ENCODE peak calls at places on chromosomes 13 and 19, in seven cellular contexts. I, L, F, W, B, G and O are unnamed samples.
A peak's percentile ranks its signal among the peaks of the same experiment; 100 is the strongest.

GRCh38 chr13:92164822-92165221 is 766.4 kb downstream of the GPC5 start:
- DNase-seq in I (no peak), L (no peak), F (no peak), W (no peak), B (no peak), G (no peak), O (no peak)

GRCh38 chr13:94825507-94825906 is 113.2 kb upstream of the SOX21 start:
- DNase-seq in I (no peak), L (peak; percentile 72), F (peak; percentile 59), W (no peak), B (no peak), G (no peak), O (no peak)

GRCh38 chr13:49936943-49937273 is 768 bp upstream of the SPRYD7 start:
- DNase-seq in I (no peak), L (no peak), F (no peak), W (no peak), B (peak; percentile 29), G (no peak), O (no peak)

GRCh38 chr19:19308373-19308772 is 11.9 kb downstream of the SUGP1 start:
- DNase-seq in I (no peak), L (no peak), F (no peak), W (no peak), B (no peak), G (no peak), O (no peak)

GRCh38 chr13:50990540-50991506 is 81.2 kb downstream of the RNASEH2B start:
- DNase-seq in I (no peak), L (peak; percentile 80), F (peak; percentile 69), W (no peak), B (peak; percentile 87), G (peak; percentile 30), O (no peak)

GRCh38 chr19:2617393-2618165 is 84.9 kb downstream of the GNG7 start:
- DNase-seq in I (no peak), L (no peak), F (no peak), W (no peak), B (no peak), G (no peak), O (no peak)

GRCh38 chr19:32870981-32871451 is 1.4 kb upstream of the SLC7A9 start:
- DNase-seq in I (no peak), L (no peak), F (no peak), W (no peak), B (no peak), G (no peak), O (no peak)

GRCh38 chr13:40269086-40269485 is 397.4 kb downstream of the FOXO1 start:
- DNase-seq in I (no peak), L (peak; percentile 12), F (no peak), W (no peak), B (no peak), G (no peak), O (no peak)

GRCh38 chr13:62653371-62653770 is 1237.7 kb upstream of the PCDH20 start:
- DNase-seq in I (no peak), L (no peak), F (no peak), W (no peak), B (no peak), G (no peak), O (no peak)

GRCh38 chr19:12838182-12838890 is at the start of gene MAST1:
- DNase-seq in I (peak; percentile 79), L (no peak), F (peak; percentile 83), W (peak; percentile 45), B (peak; percentile 68), G (no peak), O (peak; percentile 65)

GRCh38 chr19:17487240-17488121 is 17.2 kb downstream of the SLC27A1 start:
- DNase-seq in I (peak; percentile 68), L (no peak), F (no peak), W (no peak), B (no peak), G (no peak), O (no peak)

GRCh38 chr19:2512523-2513431 is 36.9 kb downstream of the GADD45B start:
- DNase-seq in I (no peak), L (no peak), F (peak; percentile 7), W (no peak), B (no peak), G (no peak), O (no peak)

GRCh38 chr13:106599875-106600797 is 32.2 kb upstream of the ARGLU1 start:
- DNase-seq in I (no peak), L (peak; percentile 88), F (peak; percentile 63), W (no peak), B (peak; percentile 12), G (peak; percentile 68), O (no peak)

GRCh38 chr19:33781536-33781935 is 15.1 kb upstream of the KCTD15 start:
- DNase-seq in I (no peak), L (no peak), F (no peak), W (no peak), B (peak; percentile 24), G (no peak), O (no peak)

GRCh38 chr19:5775668-5776309 is 8.8 kb downstream of the PRR22 start:
- DNase-seq in I (no peak), L (peak; percentile 60), F (no peak), W (no peak), B (peak; percentile 82), G (no peak), O (no peak)

GRCh38 chr13:113981201-113981605 is 7.3 kb upstream of the C13orf46 start:
- DNase-seq in I (no peak), L (no peak), F (no peak), W (no peak), B (peak; percentile 21), G (no peak), O (peak; percentile 98)

GRCh38 chr13:48400090-48400694 is 12.7 kb downstream of the LPAR6 start:
- DNase-seq in I (no peak), L (no peak), F (no peak), W (no peak), B (peak; percentile 59), G (no peak), O (no peak)

GRCh38 chr19:2235396-2236284 is 489 bp downstream of the PLEKHJ1 start:
- DNase-seq in I (no peak), L (no peak), F (peak; percentile 80), W (peak; percentile 44), B (peak; percentile 57), G (no peak), O (no peak)

GRCh38 chr13:30314069-30314468 is 6.7 kb upstream of the KATNAL1 start:
- DNase-seq in I (no peak), L (no peak), F (no peak), W (no peak), B (no peak), G (no peak), O (no peak)

GRCh38 chr13:51821666-51822065 is 17.7 kb upstream of the DHRS12 start:
- DNase-seq in I (no peak), L (no peak), F (no peak), W (no peak), B (no peak), G (no peak), O (no peak)

GRCh38 chr13:37202264-37202663 is 96.8 kb upstream of the CSNK1A1L start:
- DNase-seq in I (no peak), L (peak; percentile 5), F (no peak), W (no peak), B (peak; percentile 16), G (no peak), O (no peak)

GRCh38 chr19:45121827-45122345 is 28.9 kb downstream of the PPP1R37 start:
- DNase-seq in I (no peak), L (no peak), F (no peak), W (no peak), B (no peak), G (no peak), O (peak; percentile 37)

GRCh38 chr19:45117167-45117594 is 24.2 kb downstream of the PPP1R37 start:
- DNase-seq in I (peak; percentile 56), L (no peak), F (peak; percentile 46), W (peak; percentile 85), B (peak; percentile 17), G (no peak), O (no peak)

GRCh38 chr19:45117666-45118065 is 24.7 kb downstream of the PPP1R37 start:
- DNase-seq in I (no peak), L (no peak), F (no peak), W (no peak), B (no peak), G (no peak), O (no peak)

GRCh38 chr19:45122832-45123231 is 29.9 kb downstream of the PPP1R37 start:
- DNase-seq in I (no peak), L (no peak), F (no peak), W (no peak), B (no peak), G (no peak), O (no peak)

GRCh38 chr19:45119582-45119981 is 26.6 kb downstream of the PPP1R37 start:
- DNase-seq in I (no peak), L (no peak), F (no peak), W (no peak), B (no peak), G (no peak), O (no peak)
- H3K79me2 ChIP-seq in I (peaks cover 53% of the 10 kb centered on the region), L (peaks cover 66% of the 10 kb centered on the region), F (peaks cover 99% of the 10 kb centered on the region), W (peaks cover 87% of the 10 kb centered on the region), B (peaks cover 98% of the 10 kb centered on the region), G (peaks cover 32% of the 10 kb centered on the region), O (peaks cover 74% of the 10 kb centered on the region)

GRCh38 chr13:26280822-26281221 is 26.9 kb downstream of the CDK8 start:
- DNase-seq in I (no peak), L (no peak), F (no peak), W (no peak), B (no peak), G (peak; percentile 27), O (no peak)

DNA sequence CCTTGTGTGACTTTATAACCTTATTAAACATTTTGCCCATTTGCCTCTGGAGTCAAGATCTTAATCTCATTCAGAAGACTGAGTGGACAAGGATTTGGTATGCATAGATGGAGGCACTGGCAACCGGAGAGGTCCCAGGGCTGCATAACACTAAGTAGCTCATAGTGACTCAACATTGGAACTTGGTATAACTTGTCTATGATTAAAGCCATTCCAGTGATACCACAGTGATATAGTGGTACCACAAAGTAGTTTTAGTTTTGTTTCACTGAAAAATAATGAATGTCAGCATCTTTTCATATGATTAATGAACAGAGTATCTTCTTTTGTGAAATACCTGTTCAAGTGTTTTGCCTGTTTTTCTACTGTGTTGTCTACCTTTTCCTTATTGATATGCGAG is 26.4 kb downstream of the CDK8 start:
- DNase-seq in I (no peak), L (peak; percentile 9), F (no peak), W (no peak), B (peak; percentile 87), G (no peak), O (no peak)
- H2AFZ ChIP-seq in I (no peak overlapping the region), L (no peak overlapping the region), F (no peak overlapping the region), W (no peak overlapping the region), B (no peak overlapping the region), G (no peak overlapping the region), O (no peak overlapping the region)

GRCh38 chr13:33561627-33562026 is 256.3 kb upstream of the RFC3 start:
- DNase-seq in I (no peak), L (no peak), F (no peak), W (no peak), B (no peak), G (no peak), O (no peak)
- H3K4me2 ChIP-seq in I (no peak overlapping the region), L (no peak overlapping the region), F (no peak overlapping the region), W (no peak overlapping the region), B (no peak overlapping the region), G (no peak overlapping the region), O (no peak overlapping the region)

GRCh38 chr19:43662487-43662886 is 7.5 kb downstream of the PLAUR start:
- DNase-seq in I (no peak), L (no peak), F (no peak), W (no peak), B (peak; percentile 49), G (no peak), O (no peak)
- H3K79me2 ChIP-seq in I (no peaks in the 10 kb centered on the region), L (peaks cover 61% of the 10 kb centered on the region), F (no peaks in the 10 kb centered on the region), W (no peaks in the 10 kb centered on the region), B (peaks cover 94% of the 10 kb centered on the region), G (peaks cover 49% of the 10 kb centered on the region), O (peaks cover 12% of the 10 kb centered on the region)